ENCODE peak calls at places on chromosomes 16 and 17, in six cellular contexts. One of them, this sample, is unnamed.

GRCh38 chr17:15444805-15445204 is 22.6 kb downstream of the CDRT4 start:
- DNase-seq in HFFc6: peak
- DNase-seq in AG04450: no peak
- DNase-seq in CD4-positive, alpha-beta T cell: no peak
- DNase-seq in esophagus muscularis mucosa: no peak
- DNase-seq in neural crest cell: no peak
- DNase-seq in this sample: no peak

GRCh38 chr17:31702040-31702439 is 157.0 kb downstream of the COPRS start:
- DNase-seq in HFFc6: no peak
- DNase-seq in AG04450: no peak
- DNase-seq in CD4-positive, alpha-beta T cell: no peak
- DNase-seq in esophagus muscularis mucosa: no peak
- DNase-seq in neural crest cell: no peak
- DNase-seq in this sample: no peak

GRCh38 chr16:47578573-47578972 is 117.4 kb downstream of the PHKB start:
- DNase-seq in HFFc6: peak
- DNase-seq in AG04450: no peak
- DNase-seq in CD4-positive, alpha-beta T cell: no peak
- DNase-seq in esophagus muscularis mucosa: no peak
- DNase-seq in neural crest cell: no peak
- DNase-seq in this sample: no peak

GRCh38 chr17:4947010-4947410 is 1.3 kb downstream of the PFN1 start:
- DNase-seq in HFFc6: no peak
- DNase-seq in AG04450: no peak
- DNase-seq in CD4-positive, alpha-beta T cell: no peak
- DNase-seq in esophagus muscularis mucosa: no peak
- DNase-seq in neural crest cell: no peak
- DNase-seq in this sample: no peak

GRCh38 chr17:76422406-76422805 is 30.5 kb downstream of the UBE2O start:
- DNase-seq in HFFc6: no peak
- DNase-seq in AG04450: no peak
- DNase-seq in CD4-positive, alpha-beta T cell: no peak
- DNase-seq in esophagus muscularis mucosa: no peak
- DNase-seq in neural crest cell: no peak
- DNase-seq in this sample: no peak

GRCh38 chr16:5615868-5616642 is 518.5 kb upstream of the EEF2KMT start:
- DNase-seq in HFFc6: peak
- DNase-seq in AG04450: no peak
- DNase-seq in CD4-positive, alpha-beta T cell: no peak
- DNase-seq in esophagus muscularis mucosa: no peak
- DNase-seq in neural crest cell: peak
- DNase-seq in this sample: peak

GRCh38 chr17:21375757-21376584 is at the start of gene KCNJ12:
- DNase-seq in HFFc6: no peak
- DNase-seq in AG04450: no peak
- DNase-seq in CD4-positive, alpha-beta T cell: no peak
- DNase-seq in esophagus muscularis mucosa: no peak
- DNase-seq in neural crest cell: peak
- DNase-seq in this sample: no peak

GRCh38 chr17:57880086-57880456 is 30.2 kb upstream of the MRPS23 start:
- DNase-seq in HFFc6: no peak
- DNase-seq in AG04450: no peak
- DNase-seq in CD4-positive, alpha-beta T cell: no peak
- DNase-seq in esophagus muscularis mucosa: no peak
- DNase-seq in neural crest cell: no peak
- DNase-seq in this sample: no peak

GRCh38 chr17:44354582-44355309 is 8.9 kb downstream of the FAM171A2 start:
- DNase-seq in HFFc6: no peak
- DNase-seq in AG04450: no peak
- DNase-seq in CD4-positive, alpha-beta T cell: peak
- DNase-seq in esophagus muscularis mucosa: no peak
- DNase-seq in neural crest cell: peak
- DNase-seq in this sample: no peak

GRCh38 chr17:12509836-12510235 is 155.9 kb upstream of the MYOCD start:
- DNase-seq in HFFc6: peak
- DNase-seq in AG04450: no peak
- DNase-seq in CD4-positive, alpha-beta T cell: no peak
- DNase-seq in esophagus muscularis mucosa: no peak
- DNase-seq in neural crest cell: no peak
- DNase-seq in this sample: no peak

GRCh38 chr16:67399218-67399733 is 6.0 kb upstream of the TPPP3 start:
- DNase-seq in HFFc6: no peak
- DNase-seq in AG04450: no peak
- DNase-seq in CD4-positive, alpha-beta T cell: no peak
- DNase-seq in esophagus muscularis mucosa: no peak
- DNase-seq in neural crest cell: peak
- DNase-seq in this sample: no peak

GRCh38 chr16:22631264-22631663 is 120.6 kb downstream of the NPIPB5 start:
- DNase-seq in HFFc6: no peak
- DNase-seq in AG04450: no peak
- DNase-seq in CD4-positive, alpha-beta T cell: no peak
- DNase-seq in esophagus muscularis mucosa: no peak
- DNase-seq in neural crest cell: no peak
- DNase-seq in this sample: no peak

GRCh38 chr16:57374067-57374534 is 1.8 kb downstream of the CX3CL1 start:
- DNase-seq in HFFc6: no peak
- DNase-seq in AG04450: no peak
- DNase-seq in CD4-positive, alpha-beta T cell: no peak
- DNase-seq in esophagus muscularis mucosa: no peak
- DNase-seq in neural crest cell: no peak
- DNase-seq in this sample: no peak

GRCh38 chr16:56911771-56912541 is 20.0 kb upstream of the HERPUD1 start:
- DNase-seq in HFFc6: no peak
- DNase-seq in AG04450: no peak
- DNase-seq in CD4-positive, alpha-beta T cell: no peak
- DNase-seq in esophagus muscularis mucosa: no peak
- DNase-seq in neural crest cell: no peak
- DNase-seq in this sample: no peak

DNA sequence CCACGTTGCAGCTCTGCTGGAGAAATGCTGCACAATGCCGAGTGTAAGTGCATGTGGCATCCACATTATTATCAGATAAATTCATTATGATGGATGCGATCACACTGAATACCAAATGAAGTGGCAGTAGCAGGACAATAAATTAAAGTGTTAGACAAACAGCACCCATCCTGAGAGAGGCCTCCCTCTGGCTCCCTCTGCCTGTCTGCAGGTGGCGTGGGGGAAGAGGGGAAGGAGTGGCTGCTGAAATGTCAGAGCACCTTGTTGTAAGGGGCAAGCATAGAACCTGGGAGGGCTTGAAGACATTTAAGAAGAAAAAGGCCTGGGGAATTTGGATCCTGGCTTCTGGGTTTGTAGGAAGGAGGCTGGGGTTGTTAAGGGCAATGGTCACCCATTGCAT is 324.1 kb downstream of the HAPSTR1 start:
- DNase-seq in HFFc6: no peak
- DNase-seq in AG04450: no peak
- DNase-seq in CD4-positive, alpha-beta T cell: no peak
- DNase-seq in esophagus muscularis mucosa: no peak
- DNase-seq in neural crest cell: no peak
- DNase-seq in this sample: no peak
- TF ChIP-seq CTCF in HFFc6: no peak
- TF ChIP-seq CTCF in AG04450: no peak
- TF ChIP-seq CTCF in CD4-positive, alpha-beta T cell: no peak
- TF ChIP-seq CTCF in esophagus muscularis mucosa: no peak
- TF ChIP-seq CTCF in neural crest cell: no peak
- TF ChIP-seq CTCF in this sample: no peak

GRCh38 chr17:78981010-78981888 is 1.5 kb upstream of the LGALS3BP start:
- DNase-seq in HFFc6: no peak
- DNase-seq in AG04450: no peak
- DNase-seq in CD4-positive, alpha-beta T cell: no peak
- DNase-seq in esophagus muscularis mucosa: no peak
- DNase-seq in neural crest cell: no peak
- DNase-seq in this sample: no peak

GRCh38 chr17:78990349-78991016 is 10.8 kb upstream of the LGALS3BP start:
- DNase-seq in HFFc6: no peak
- DNase-seq in AG04450: no peak
- DNase-seq in CD4-positive, alpha-beta T cell: no peak
- DNase-seq in esophagus muscularis mucosa: no peak
- DNase-seq in neural crest cell: no peak
- DNase-seq in this sample: no peak

GRCh38 chr17:78988152-78988551 is 8.4 kb upstream of the LGALS3BP start:
- DNase-seq in HFFc6: no peak
- DNase-seq in AG04450: no peak
- DNase-seq in CD4-positive, alpha-beta T cell: no peak
- DNase-seq in esophagus muscularis mucosa: no peak
- DNase-seq in neural crest cell: no peak
- DNase-seq in this sample: no peak

GRCh38 chr17:78985395-78985794 is 5.7 kb upstream of the LGALS3BP start:
- DNase-seq in HFFc6: no peak
- DNase-seq in AG04450: no peak
- DNase-seq in CD4-positive, alpha-beta T cell: no peak
- DNase-seq in esophagus muscularis mucosa: no peak
- DNase-seq in neural crest cell: no peak
- DNase-seq in this sample: no peak

GRCh38 chr17:78986048-78986648 is 6.4 kb upstream of the LGALS3BP start:
- DNase-seq in HFFc6: peak
- DNase-seq in AG04450: no peak
- DNase-seq in CD4-positive, alpha-beta T cell: no peak
- DNase-seq in esophagus muscularis mucosa: no peak
- DNase-seq in neural crest cell: no peak
- DNase-seq in this sample: no peak
- TF ChIP-seq CTCF in HFFc6: peak
- TF ChIP-seq CTCF in AG04450: peak
- TF ChIP-seq CTCF in CD4-positive, alpha-beta T cell: peak
- TF ChIP-seq CTCF in esophagus muscularis mucosa: peak
- TF ChIP-seq CTCF in neural crest cell: no peak
- TF ChIP-seq CTCF in this sample: peak

GRCh38 chr17:39704821-39705551 is 5.1 kb downstream of the ERBB2 start:
- DNase-seq in HFFc6: peak
- DNase-seq in AG04450: no peak
- DNase-seq in CD4-positive, alpha-beta T cell: no peak
- DNase-seq in esophagus muscularis mucosa: no peak
- DNase-seq in neural crest cell: no peak
- DNase-seq in this sample: no peak
- TF ChIP-seq CTCF in HFFc6: peak
- TF ChIP-seq CTCF in AG04450: peak
- TF ChIP-seq CTCF in CD4-positive, alpha-beta T cell: no peak
- TF ChIP-seq CTCF in esophagus muscularis mucosa: peak
- TF ChIP-seq CTCF in neural crest cell: peak
- TF ChIP-seq CTCF in this sample: peak

GRCh38 chr17:64028874-64029464 is 8.5 kb upstream of the ICAM2 start:
- DNase-seq in HFFc6: peak
- DNase-seq in AG04450: peak
- DNase-seq in CD4-positive, alpha-beta T cell: peak
- DNase-seq in esophagus muscularis mucosa: no peak
- DNase-seq in neural crest cell: peak
- DNase-seq in this sample: peak
- TF ChIP-seq CTCF in HFFc6: peak
- TF ChIP-seq CTCF in AG04450: peak
- TF ChIP-seq CTCF in CD4-positive, alpha-beta T cell: peak
- TF ChIP-seq CTCF in esophagus muscularis mucosa: peak
- TF ChIP-seq CTCF in neural crest cell: peak
- TF ChIP-seq CTCF in this sample: peak

GRCh38 chr17:64148699-64149098 is 18.8 kb upstream of the ERN1 start:
- DNase-seq in HFFc6: peak
- DNase-seq in AG04450: no peak
- DNase-seq in CD4-positive, alpha-beta T cell: no peak
- DNase-seq in esophagus muscularis mucosa: no peak
- DNase-seq in neural crest cell: no peak
- DNase-seq in this sample: no peak

GRCh38 chr17:64149196-64149595 is 19.3 kb upstream of the ERN1 start:
- DNase-seq in HFFc6: no peak
- DNase-seq in AG04450: no peak
- DNase-seq in CD4-positive, alpha-beta T cell: no peak
- DNase-seq in esophagus muscularis mucosa: no peak
- DNase-seq in neural crest cell: no peak
- DNase-seq in this sample: no peak

GRCh38 chr17:64151016-64151368 is 21.0 kb upstream of the ERN1 start:
- DNase-seq in HFFc6: no peak
- DNase-seq in AG04450: no peak
- DNase-seq in CD4-positive, alpha-beta T cell: no peak
- DNase-seq in esophagus muscularis mucosa: no peak
- DNase-seq in neural crest cell: no peak
- DNase-seq in this sample: no peak

GRCh38 chr17:64152428-64153125 is 22.6 kb upstream of the ERN1 start:
- DNase-seq in HFFc6: no peak
- DNase-seq in AG04450: no peak
- DNase-seq in CD4-positive, alpha-beta T cell: no peak
- DNase-seq in esophagus muscularis mucosa: no peak
- DNase-seq in neural crest cell: no peak
- DNase-seq in this sample: no peak

GRCh38 chr17:64150237-64151015 is 20.5 kb upstream of the ERN1 start:
- DNase-seq in HFFc6: no peak
- DNase-seq in AG04450: no peak
- DNase-seq in CD4-positive, alpha-beta T cell: no peak
- DNase-seq in esophagus muscularis mucosa: no peak
- DNase-seq in neural crest cell: no peak
- DNase-seq in this sample: no peak
- TF ChIP-seq CTCF in HFFc6: no peak
- TF ChIP-seq CTCF in AG04450: no peak
- TF ChIP-seq CTCF in CD4-positive, alpha-beta T cell: no peak
- TF ChIP-seq CTCF in esophagus muscularis mucosa: no peak
- TF ChIP-seq CTCF in neural crest cell: no peak
- TF ChIP-seq CTCF in this sample: no peak

GRCh38 chr17:50532452-50533024 is at the start of gene EPN3:
- DNase-seq in HFFc6: no peak
- DNase-seq in AG04450: no peak
- DNase-seq in CD4-positive, alpha-beta T cell: no peak
- DNase-seq in esophagus muscularis mucosa: no peak
- DNase-seq in neural crest cell: no peak
- DNase-seq in this sample: no peak
- TF ChIP-seq CTCF in HFFc6: no peak
- TF ChIP-seq CTCF in AG04450: no peak
- TF ChIP-seq CTCF in CD4-positive, alpha-beta T cell: no peak
- TF ChIP-seq CTCF in esophagus muscularis mucosa: no peak
- TF ChIP-seq CTCF in neural crest cell: no peak
- TF ChIP-seq CTCF in this sample: no peak